ENCODE peak calls at places on chromosomes 1 and 21, in four cellular contexts. One of them, this sample, is unnamed.

GRCh38 chr1:93649231-93649630 is 32.4 kb downstream of the BCAR3 start:
- DNase-seq in HCT116: no peak
- DNase-seq in Panc1: no peak
- DNase-seq in K562: no peak
- DNase-seq in this sample: no peak

GRCh38 chr21:31457675-31458074 is 113.6 kb upstream of the TIAM1 start:
- DNase-seq in HCT116: no peak
- DNase-seq in Panc1: no peak
- DNase-seq in K562: no peak
- DNase-seq in this sample: no peak

GRCh38 chr1:70385477-70385876 is 25.6 kb upstream of the CTH start:
- DNase-seq in HCT116: no peak
- DNase-seq in Panc1: no peak
- DNase-seq in K562: no peak
- DNase-seq in this sample: no peak

GRCh38 chr1:152237093-152237492 is 13.1 kb upstream of the HRNR start:
- DNase-seq in HCT116: no peak
- DNase-seq in Panc1: no peak
- DNase-seq in K562: no peak
- DNase-seq in this sample: no peak

GRCh38 chr1:902023-902422 is 21.7 kb upstream of the SAMD11 start:
- DNase-seq in HCT116: no peak
- DNase-seq in Panc1: no peak
- DNase-seq in K562: peak
- DNase-seq in this sample: no peak

GRCh38 chr1:229130028-229130668 is 140.8 kb upstream of the RAB4A start:
- DNase-seq in HCT116: no peak
- DNase-seq in Panc1: no peak
- DNase-seq in K562: no peak
- DNase-seq in this sample: peak

GRCh38 chr1:114134518-114134917 is 19.2 kb downstream of the SYT6 start:
- DNase-seq in HCT116: no peak
- DNase-seq in Panc1: no peak
- DNase-seq in K562: no peak
- DNase-seq in this sample: peak

GRCh38 chr1:4177425-4178150 is 277.5 kb upstream of the C1orf174 start:
- DNase-seq in HCT116: no peak
- DNase-seq in Panc1: no peak
- DNase-seq in K562: peak
- DNase-seq in this sample: no peak

GRCh38 chr1:22189619-22190018 is 46.7 kb upstream of the WNT4 start:
- DNase-seq in HCT116: no peak
- DNase-seq in Panc1: no peak
- DNase-seq in K562: no peak
- DNase-seq in this sample: no peak
- TF ChIP-seq TCF7L2 in HCT116: no peak
- TF ChIP-seq TCF7L2 in Panc1: no peak
- TF ChIP-seq TCF7L2 in K562: no peak
- TF ChIP-seq TCF7L2 in this sample: no peak

GRCh38 chr1:198187973-198188588 is 31.3 kb downstream of the NEK7 start:
- DNase-seq in HCT116: no peak
- DNase-seq in Panc1: no peak
- DNase-seq in K562: no peak
- DNase-seq in this sample: no peak
- TF ChIP-seq TCF7L2 in HCT116: no peak
- TF ChIP-seq TCF7L2 in Panc1: no peak
- TF ChIP-seq TCF7L2 in K562: no peak
- TF ChIP-seq TCF7L2 in this sample: no peak

GRCh38 chr1:205950280-205950679 is 7.0 kb upstream of the SLC26A9 start:
- DNase-seq in HCT116: no peak
- DNase-seq in Panc1: no peak
- DNase-seq in K562: no peak
- DNase-seq in this sample: no peak

GRCh38 chr1:205951746-205952145 is 8.5 kb upstream of the SLC26A9 start:
- DNase-seq in HCT116: no peak
- DNase-seq in Panc1: no peak
- DNase-seq in K562: no peak
- DNase-seq in this sample: no peak

GRCh38 chr1:205948886-205949285 is 5.6 kb upstream of the SLC26A9 start:
- DNase-seq in HCT116: no peak
- DNase-seq in Panc1: no peak
- DNase-seq in K562: no peak
- DNase-seq in this sample: no peak

GRCh38 chr1:205949753-205950152 is 6.5 kb upstream of the SLC26A9 start:
- DNase-seq in HCT116: no peak
- DNase-seq in Panc1: no peak
- DNase-seq in K562: no peak
- DNase-seq in this sample: no peak

GRCh38 chr1:205950826-205951549 is 7.7 kb upstream of the SLC26A9 start:
- DNase-seq in HCT116: no peak
- DNase-seq in Panc1: no peak
- DNase-seq in K562: no peak
- DNase-seq in this sample: no peak
- TF ChIP-seq TCF7L2 in HCT116: no peak
- TF ChIP-seq TCF7L2 in Panc1: no peak
- TF ChIP-seq TCF7L2 in K562: no peak
- TF ChIP-seq TCF7L2 in this sample: no peak

DNA sequence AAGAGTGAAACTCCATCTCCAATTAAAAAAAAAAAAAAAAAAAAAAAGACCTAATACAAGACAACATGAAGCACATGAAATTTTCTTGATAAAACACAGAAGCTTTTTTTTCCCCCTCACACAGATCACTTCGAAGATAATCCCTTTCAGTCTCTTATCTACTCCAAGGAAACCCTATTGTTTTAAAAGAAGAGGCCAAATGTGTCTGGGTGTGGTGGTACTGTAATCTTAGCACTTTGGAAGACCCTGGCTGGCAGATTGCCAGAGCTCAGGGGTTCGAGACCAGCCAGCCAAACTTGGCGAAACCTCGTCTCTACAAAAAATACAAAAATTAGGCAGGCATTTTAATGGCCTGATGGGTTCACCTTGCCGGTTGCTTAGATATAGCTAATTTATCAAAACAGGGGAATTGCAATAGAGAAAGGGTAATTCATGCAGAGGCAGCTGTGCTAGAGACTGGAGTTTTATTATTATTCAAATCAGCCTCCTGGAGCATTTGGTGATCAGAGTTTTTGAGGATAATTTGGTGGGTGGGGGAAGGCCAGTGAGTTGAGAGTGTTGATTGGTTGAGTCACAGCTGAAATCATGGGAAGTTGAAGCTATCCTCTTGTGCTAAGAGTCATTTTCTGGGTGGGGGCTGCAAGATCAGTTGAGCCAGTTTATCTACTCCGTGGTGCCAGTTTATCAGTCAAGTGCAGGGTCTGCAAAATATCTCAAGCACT is 62.5 kb downstream of the SLC16A1 start:
- DNase-seq in HCT116: no peak
- DNase-seq in Panc1: no peak
- DNase-seq in K562: no peak
- DNase-seq in this sample: no peak
- TF ChIP-seq TCF7L2 in HCT116: no peak
- TF ChIP-seq TCF7L2 in Panc1: no peak
- TF ChIP-seq TCF7L2 in K562: no peak
- TF ChIP-seq TCF7L2 in this sample: no peak

GRCh38 chr1:209434066-209434465 is 149.4 kb upstream of the CAMK1G start:
- DNase-seq in HCT116: no peak
- DNase-seq in Panc1: no peak
- DNase-seq in K562: no peak
- DNase-seq in this sample: no peak
- TF ChIP-seq TCF7L2 in HCT116: no peak
- TF ChIP-seq TCF7L2 in Panc1: no peak
- TF ChIP-seq TCF7L2 in K562: no peak
- TF ChIP-seq TCF7L2 in this sample: no peak

DNA sequence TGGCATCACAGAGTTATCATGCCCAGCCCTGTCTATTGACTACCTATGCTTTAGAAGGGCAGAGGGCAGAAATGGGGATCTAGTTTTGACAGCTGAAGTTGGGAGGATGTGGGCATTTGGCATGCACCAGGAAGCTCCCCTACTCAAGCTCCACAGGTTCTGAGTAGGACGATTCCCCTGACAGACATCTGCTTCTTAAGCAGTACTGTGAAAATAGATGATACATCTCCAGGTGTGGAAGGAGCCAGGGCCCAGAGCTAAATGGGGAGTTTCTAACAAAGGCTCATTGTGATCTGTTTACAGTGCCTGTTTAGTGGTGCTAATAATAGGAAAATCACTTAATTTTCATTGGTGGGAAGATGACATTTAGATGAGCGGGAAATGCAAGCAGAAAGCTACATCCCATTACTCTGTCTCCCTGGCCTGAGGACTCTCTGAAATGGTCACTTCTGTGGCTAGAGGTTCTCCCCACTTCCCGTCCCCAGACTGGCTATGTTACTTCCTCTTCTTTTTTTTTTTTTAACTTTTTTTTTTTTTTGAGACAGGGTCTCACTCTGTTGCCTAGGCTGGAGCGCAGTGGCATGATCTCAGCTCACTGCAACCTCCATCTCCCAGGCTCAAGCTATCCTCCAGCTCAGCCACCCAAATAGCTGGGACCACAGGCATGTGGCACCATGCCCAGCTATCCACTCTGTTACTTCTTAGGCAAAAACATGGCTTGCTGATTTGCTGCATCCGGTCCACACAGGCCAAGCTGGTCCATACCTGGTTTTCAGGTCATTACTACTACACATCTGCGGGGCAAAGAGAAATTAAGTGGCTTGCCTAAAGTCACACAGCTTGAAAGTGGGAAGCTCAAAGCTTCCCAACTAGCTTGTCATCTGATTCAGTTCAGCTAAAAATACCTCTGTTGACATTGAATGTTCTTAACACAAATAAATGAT is 23.2 kb upstream of the CNIH3 start:
- DNase-seq in HCT116: no peak
- DNase-seq in Panc1: no peak
- DNase-seq in K562: no peak
- DNase-seq in this sample: no peak
- TF ChIP-seq TCF7L2 in HCT116: no peak
- TF ChIP-seq TCF7L2 in Panc1: no peak
- TF ChIP-seq TCF7L2 in K562: no peak
- TF ChIP-seq TCF7L2 in this sample: no peak

DNA sequence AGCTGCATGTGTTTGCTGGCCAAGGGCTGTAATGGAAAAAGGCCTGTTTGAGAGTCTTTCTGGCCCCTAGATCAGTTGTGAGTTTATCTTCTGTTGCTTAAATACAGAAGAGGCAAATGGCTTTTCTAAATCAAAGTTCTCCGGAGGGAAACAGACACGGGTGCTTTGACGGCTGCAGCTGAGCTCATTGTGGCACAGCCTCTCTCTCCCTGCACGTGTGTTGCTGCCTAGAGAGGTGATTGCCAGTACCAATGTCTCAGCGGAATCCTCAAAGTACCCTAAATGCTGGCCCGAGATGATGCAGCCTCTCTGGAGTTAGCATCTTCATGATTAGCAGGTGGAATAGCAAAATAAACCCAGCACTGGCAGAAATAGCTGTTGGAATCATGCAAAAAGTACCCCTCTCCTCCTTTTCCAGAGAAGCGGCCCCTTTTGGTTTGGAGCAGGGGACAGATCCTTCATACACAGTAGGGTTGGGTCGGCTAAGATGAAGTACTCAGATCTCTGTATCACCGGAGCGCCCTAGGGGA is 192.2 kb downstream of the PRDM2 start:
- DNase-seq in HCT116: no peak
- DNase-seq in Panc1: no peak
- DNase-seq in K562: no peak
- DNase-seq in this sample: no peak
- TF ChIP-seq TCF7L2 in HCT116: no peak
- TF ChIP-seq TCF7L2 in Panc1: no peak
- TF ChIP-seq TCF7L2 in K562: no peak
- TF ChIP-seq TCF7L2 in this sample: no peak

This sample was measured in HepG2.